ENCODE peak calls at places on chromosome 11, in eight cellular contexts. H is mesenchymal stem cell; B is activated naive CD8-positive, alpha-beta T cell treated with anti-CD3 and anti-CD28 coated beads, Interleukin-2, amount 50 U/mL, for 24 hours; T is NCI-H1417; O is cardiac muscle cell; J is NCI-H1092 treated with DMSO at 0.1 percent for 48 hours; I is naive thymus-derived CD8-positive, alpha-beta T cell; X is NCI-H2081. E is an unnamed sample.

GRCh38 chr11:73346186-73346935 is 29.8 kb upstream of the RELT start:
- DNase-seq in O (no peak), J (no peak), B (no peak), I (no peak), X (no peak), T (no peak), H (no peak), E (no peak)

GRCh38 chr11:34855021-34855753 is 61.0 kb downstream of the APIP start:
- DNase-seq in T (no peak), I (no peak), J (no peak), O (no peak), X (no peak), B (no peak), H (no peak), E (no peak)

GRCh38 chr11:108278546-108278945 is 55.7 kb downstream of the ATM start:
- DNase-seq in I (no peak), B (no peak), O (peak), T (peak), X (no peak), H (no peak), J (no peak), E (no peak)

GRCh38 chr11:103812680-103813079 is 223.8 kb upstream of the DDI1 start:
- DNase-seq in I (no peak), J (no peak), T (no peak), H (no peak), X (no peak), B (no peak), O (no peak), E (no peak)

GRCh38 chr11:92477686-92478085 is 253.1 kb downstream of the FAT3 start:
- DNase-seq in B (no peak), J (peak), O (no peak), X (no peak), I (no peak), H (no peak), T (peak), E (no peak)

GRCh38 chr11:27718346-27718852 is 18.1 kb upstream of the BDNF start:
- DNase-seq in T (peak), O (peak), X (peak), B (no peak), J (peak), I (no peak), H (peak), E (no peak)

GRCh38 chr11:134071306-134071705 is 2.4 kb downstream of the JAM3 start:
- DNase-seq in X (no peak), J (peak), B (no peak), T (peak), O (no peak), I (no peak), H (no peak), E (peak)

GRCh38 chr11:16805942-16806341 is 67.5 kb downstream of the C11orf58 start:
- DNase-seq in I (no peak), T (peak), B (no peak), X (no peak), O (no peak), J (peak), H (no peak), E (no peak)

GRCh38 chr11:2516276-2517015 is 71.6 kb downstream of the KCNQ1 start:
- DNase-seq in J (no peak), H (no peak), X (no peak), I (peak), O (no peak), B (no peak), T (no peak), E (no peak)

GRCh38 chr11:61780581-61781162 is 11.7 kb downstream of the TMEM258 start:
- DNase-seq in I (no peak), X (no peak), H (no peak), O (no peak), T (no peak), J (no peak), B (no peak), E (no peak)

GRCh38 chr11:120709808-120710207 is 198.3 kb downstream of the GRIK4 start:
- DNase-seq in H (no peak), B (no peak), O (no peak), T (peak), X (no peak), I (no peak), J (no peak), E (no peak)

GRCh38 chr11:94675788-94676187 is 92.4 kb upstream of the AMOTL1 start:
- DNase-seq in J (no peak), X (no peak), H (no peak), I (no peak), O (no peak), B (no peak), T (no peak), E (no peak)

GRCh38 chr11:2883717-2884423 is 1.7 kb downstream of the CDKN1C start:
- DNase-seq in I (no peak), T (peak), B (no peak), J (no peak), X (no peak), O (peak), H (peak), E (no peak)

GRCh38 chr11:3877252-3878035 is 22.0 kb downstream of the STIM1 start:
- DNase-seq in I (no peak), H (no peak), B (no peak), J (no peak), X (no peak), T (peak), O (no peak), E (no peak)

GRCh38 chr11:6637871-6638270 is 17.7 kb downstream of the DCHS1 start:
- DNase-seq in B (no peak), H (peak), X (no peak), O (no peak), T (no peak), J (no peak), I (no peak), E (no peak)

GRCh38 chr11:130471731-130472433 is 23.4 kb downstream of the ADAMTS15 start:
- DNase-seq in B (no peak), O (no peak), H (no peak), T (no peak), I (no peak), X (no peak), J (no peak), E (no peak)

GRCh38 chr11:91956711-91957110 is 267.9 kb upstream of the FAT3 start:
- DNase-seq in T (no peak), O (no peak), B (no peak), H (no peak), I (no peak), J (no peak), X (no peak), E (no peak)

GRCh38 chr11:114511538-114511937 is 48.1 kb downstream of the NXPE1 start:
- DNase-seq in J (no peak), O (no peak), H (no peak), I (no peak), T (no peak), X (no peak), B (no peak), E (no peak)

GRCh38 chr11:847876-848275 is 5.2 kb downstream of the TSPAN4 start:
- DNase-seq in X (no peak), I (no peak), J (no peak), H (no peak), B (no peak), T (no peak), O (no peak), E (no peak)

GRCh38 chr11:125211191-125211953 is 46.8 kb downstream of the PKNOX2 start:
- DNase-seq in J (no peak), X (no peak), B (no peak), H (no peak), I (no peak), T (peak), O (peak), E (no peak)

GRCh38 chr11:132289590-132290256 is 919.3 kb downstream of the NTM start:
- DNase-seq in I (no peak), X (no peak), J (no peak), H (no peak), B (no peak), T (no peak), O (no peak), E (no peak)

GRCh38 chr11:69367211-69367964 is 73.4 kb downstream of the MYEOV start:
- DNase-seq in I (no peak), H (peak), O (no peak), X (no peak), T (no peak), B (peak), J (no peak), E (no peak)

GRCh38 chr11:134097146-134097545 is 28.3 kb downstream of the JAM3 start:
- DNase-seq in O (no peak), X (no peak), H (no peak), J (no peak), B (no peak), T (no peak), I (no peak), E (no peak)

GRCh38 chr11:72333657-72334056 is 89.7 kb upstream of the PHOX2A start:
- DNase-seq in J (no peak), B (peak), T (peak), I (peak), H (peak), X (no peak), O (peak), E (no peak)

GRCh38 chr11:129282634-129283033 is 90.5 kb upstream of the ARHGAP32 start:
- DNase-seq in B (no peak), H (no peak), I (no peak), T (no peak), O (no peak), J (no peak), X (no peak), E (no peak)

GRCh38 chr11:3340025-3340424 is 38.9 kb downstream of the ZNF195 start:
- DNase-seq in T (no peak), O (no peak), X (no peak), J (no peak), B (no peak), H (peak), I (no peak), E (no peak)

GRCh38 chr11:129992161-129992944 is 10.3 kb downstream of the PRDM10 start:
- DNase-seq in I (peak), H (no peak), T (peak), J (peak), B (peak), X (peak), O (peak), E (peak)

GRCh38 chr11:111815489-111815888 is 49.3 kb upstream of the PPP2R1B start:
- DNase-seq in J (no peak), H (no peak), T (no peak), O (no peak), I (no peak), B (no peak), X (no peak), E (no peak)

GRCh38 chr11:2580061-2580421 is 119.8 kb downstream of the KCNQ1OT1 start:
- DNase-seq in J (no peak), H (no peak), O (no peak), T (no peak), B (no peak), X (no peak), I (peak), E (no peak)

GRCh38 chr11:119112314-119113020 is 5.3 kb downstream of the C2CD2L start:
- DNase-seq in B (no peak), I (no peak), O (no peak), T (no peak), H (no peak), X (no peak), J (no peak), E (no peak)

GRCh38 chr11:111933872-111934271 is 3.3 kb upstream of the DIXDC1 start:
- DNase-seq in T (no peak), X (no peak), B (no peak), H (no peak), O (no peak), J (no peak), I (no peak), E (no peak)

GRCh38 chr11:118175031-118175531 is 1.4 kb downstream of the SCN2B start:
- DNase-seq in J (no peak), B (no peak), I (no peak), H (no peak), O (no peak), T (no peak), X (no peak), E (no peak)